ENCODE peak calls at places on chromosomes 5 and 9, in eight cellular contexts. O is aorta; H is RWPE2; J is ovary; S is naive thymus-derived CD4-positive, alpha-beta T cell; E is A549; F is endodermal cell; U is dorsolateral prefrontal cortex. A is an unnamed sample.

GRCh38 chr9:14030350-14030823 is 283.6 kb downstream of the NFIB start:
- DNase-seq in O (no peak), F (no peak), J (peak; percentile 40), S (no peak), U (no peak), H (peak; percentile 71), E (peak; percentile 48), A (no peak)

GRCh38 chr9:127316586-127317383 is 52.2 kb downstream of the GARNL3 start:
- DNase-seq in J (no peak), U (no peak), H (no peak), S (no peak), E (no peak), F (no peak), O (no peak), A (no peak)

GRCh38 chr9:124659099-124659659 is 111.9 kb downstream of the NR6A1 start:
- DNase-seq in S (peak; percentile 31), E (peak; percentile 94), H (peak; percentile 93), F (peak; percentile 84), J (peak; percentile 58), O (peak; percentile 86), U (peak; percentile 52), A (peak; percentile 50)

GRCh38 chr5:158510479-158510878 is 589.2 kb downstream of the EBF1 start:
- DNase-seq in E (no peak), H (no peak), F (no peak), U (no peak), O (no peak), J (no peak), S (no peak), A (no peak)

GRCh38 chr9:5714501-5715401 is 85.8 kb downstream of the RIC1 start:
- DNase-seq in O (no peak), J (no peak), S (no peak), U (no peak), F (no peak), E (peak; percentile 46), H (no peak), A (peak; percentile 3)

GRCh38 chr5:36489505-36489904 is 116.9 kb upstream of the SLC1A3 start:
- DNase-seq in F (no peak), U (no peak), E (no peak), S (no peak), H (no peak), O (no peak), J (no peak), A (no peak)

GRCh38 chr9:135693265-135693664 is 6.0 kb downstream of the SOHLH1 start:
- DNase-seq in J (no peak), U (no peak), O (no peak), H (no peak), F (no peak), S (no peak), E (no peak), A (no peak)

GRCh38 chr5:32842798-32843531 is 131.8 kb downstream of the NPR3 start:
- DNase-seq in F (no peak), O (no peak), H (no peak), U (no peak), S (no peak), E (no peak), J (no peak), A (peak; percentile 60)

GRCh38 chr9:28050046-28050445 is 476.8 kb upstream of the C9orf72 start:
- DNase-seq in O (no peak), S (no peak), U (no peak), H (no peak), J (no peak), F (no peak), E (no peak), A (no peak)

GRCh38 chr5:56159521-56159947 is 73.6 kb downstream of the ANKRD55 start:
- DNase-seq in J (no peak), E (no peak), O (no peak), U (no peak), F (no peak), H (no peak), S (peak; percentile 5), A (no peak)

GRCh38 chr5:169656125-169656990 is 19.3 kb downstream of the DOCK2 start:
- DNase-seq in J (no peak), O (no peak), U (no peak), E (no peak), S (no peak), H (no peak), F (no peak), A (peak; percentile 6)

GRCh38 chr5:80865547-80865946 is 94.6 kb upstream of the RASGRF2 start:
- DNase-seq in S (no peak), O (no peak), E (no peak), U (no peak), J (no peak), F (no peak), H (no peak), A (no peak)

GRCh38 chr5:94362857-94363256 is 255.5 kb downstream of the KIAA0825 start:
- DNase-seq in E (peak; percentile 26), J (no peak), F (no peak), U (no peak), S (no peak), H (no peak), O (no peak), A (peak; percentile 53)

GRCh38 chr5:138402640-138403039 is 36.2 kb upstream of the REEP2 start:
- DNase-seq in E (no peak), F (no peak), S (no peak), U (no peak), H (no peak), J (no peak), O (no peak), A (no peak)

GRCh38 chr5:76642390-76643040 is 19.3 kb upstream of the F2RL2 start:
- DNase-seq in O (no peak), F (no peak), H (no peak), S (no peak), U (no peak), E (no peak), J (no peak), A (no peak)

GRCh38 chr5:53603009-53603687 is 42.7 kb downstream of the NDUFS4 start:
- DNase-seq in H (no peak), O (no peak), S (no peak), J (no peak), F (no peak), E (no peak), U (no peak), A (no peak)

GRCh38 chr9:127769985-127770904 is 8.2 kb downstream of the SH2D3C start:
- DNase-seq in O (no peak), J (peak; percentile 42), U (no peak), H (no peak), E (no peak), S (no peak), F (peak; percentile 74), A (no peak)

GRCh38 chr5:36537729-36538128 is 68.7 kb upstream of the SLC1A3 start:
- DNase-seq in J (no peak), F (no peak), U (no peak), O (no peak), H (no peak), E (no peak), S (no peak), A (no peak)

GRCh38 chr9:110602281-110602680 is 22.7 kb upstream of the SVEP1 start:
- DNase-seq in F (peak; percentile 66), J (no peak), O (no peak), S (no peak), H (no peak), E (no peak), U (no peak), A (no peak)

GRCh38 chr5:88768411-88768810 is 114.6 kb downstream of the MEF2C start:
- DNase-seq in H (no peak), J (no peak), O (no peak), F (no peak), U (no peak), E (no peak), S (no peak), A (no peak)
- H3K27ac ChIP-seq in H (no peak overlapping the region), J (no peak overlapping the region), O (no peak overlapping the region), F (no peak overlapping the region), U (no peak overlapping the region), E (no peak overlapping the region), S (no peak overlapping the region), A (no peak overlapping the region)

DNA sequence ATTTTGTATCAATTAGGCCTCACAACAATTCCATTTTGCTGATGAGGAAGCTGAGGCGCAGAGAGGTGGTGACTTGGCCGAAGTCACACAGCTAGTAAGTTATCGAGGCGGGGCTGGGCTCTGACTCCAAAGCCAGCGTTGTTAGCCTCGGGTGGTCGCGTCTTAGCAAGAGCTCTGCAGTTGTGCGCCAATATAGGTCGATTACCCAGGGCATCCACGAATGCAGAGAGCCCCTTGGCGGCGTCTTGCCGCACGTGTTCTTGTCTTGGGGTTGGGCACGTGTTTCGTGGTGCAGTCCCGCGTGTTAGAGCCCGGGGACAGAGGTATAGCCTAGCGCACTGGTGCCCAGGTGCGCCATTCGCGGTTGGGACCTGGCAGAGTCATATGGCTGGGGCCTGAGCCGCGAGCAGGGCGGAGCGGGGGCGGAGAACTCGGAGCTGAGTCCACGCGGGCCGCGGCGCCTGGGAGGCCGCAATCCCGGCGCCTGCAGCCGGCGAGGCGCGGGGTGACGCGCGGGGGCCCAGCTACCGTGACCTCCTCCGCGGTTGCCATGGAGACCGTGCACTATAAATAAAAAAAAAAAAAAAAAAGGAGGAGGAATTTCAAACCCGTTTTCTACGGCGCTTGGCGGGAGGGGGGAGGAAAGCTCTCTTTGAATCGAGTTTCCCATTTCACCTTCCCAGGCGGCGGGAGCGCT is 62.4 kb downstream of the CXXC5 start:
- DNase-seq in S (peak; percentile 63), E (no peak), J (peak; percentile 66), O (no peak), H (no peak), F (peak; percentile 92), U (peak; percentile 68), A (no peak)
- H3K27ac ChIP-seq in S (peak overlapping the region; percentile 63), E (peak overlapping the region; percentile 87), J (no peak overlapping the region), O (no peak overlapping the region), H (no peak overlapping the region), F (peak overlapping the region; percentile 96), U (peak overlapping the region; percentile 97), A (no peak overlapping the region)

DNA sequence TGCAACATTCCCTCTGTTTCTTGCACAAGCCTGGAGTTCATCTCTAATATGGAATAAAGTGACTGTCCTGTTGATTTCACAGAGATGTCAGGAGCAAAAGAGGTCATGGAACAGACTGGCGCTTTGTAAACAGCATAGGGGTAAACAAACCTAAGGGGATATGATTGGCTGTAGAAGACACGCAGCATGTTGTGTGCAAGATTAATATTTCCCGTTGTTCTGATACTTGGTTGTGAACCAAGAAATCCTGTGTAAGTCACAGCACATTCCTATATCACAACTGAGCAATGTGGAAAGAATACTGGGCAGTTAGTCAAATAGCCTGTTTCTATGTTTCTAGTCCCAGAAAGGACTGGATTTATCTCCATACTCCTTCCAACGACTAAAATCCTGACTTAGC is 3.2 kb downstream of the ADAMTS12 start:
- DNase-seq in O (no peak), S (no peak), E (no peak), H (no peak), F (no peak), J (no peak), U (no peak), A (no peak)
- H3K27ac ChIP-seq in O (no peak overlapping the region), S (no peak overlapping the region), E (no peak overlapping the region), H (no peak overlapping the region), F (no peak overlapping the region), J (no peak overlapping the region), U (no peak overlapping the region), A (no peak overlapping the region)

GRCh38 chr9:37311938-37312730 is 110.4 kb upstream of the GRHPR start:
- DNase-seq in S (no peak), O (no peak), H (no peak), E (no peak), F (no peak), U (no peak), J (no peak), A (no peak)

DNA sequence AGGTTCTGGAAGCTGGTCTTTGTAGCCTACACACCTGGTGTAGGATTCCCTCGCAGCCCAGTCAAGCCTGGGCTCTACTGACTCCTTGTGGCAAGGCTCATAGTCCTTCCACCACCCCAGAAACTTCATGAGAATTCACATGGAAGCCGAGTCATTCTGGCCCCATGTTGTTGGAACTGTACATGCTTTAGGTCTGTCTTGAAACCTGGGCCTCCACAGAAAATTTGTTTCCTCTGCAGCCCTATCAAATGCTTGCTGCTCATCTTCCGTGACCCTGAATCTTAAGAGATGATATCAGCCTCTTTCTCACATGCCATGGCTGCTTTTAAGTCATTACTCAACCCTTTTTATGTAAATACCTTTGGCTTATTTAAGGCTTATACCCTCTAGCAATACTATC is 113.4 kb upstream of the GRHPR start:
- DNase-seq in J (no peak), O (no peak), F (peak; percentile 69), S (no peak), E (peak; percentile 44), U (no peak), H (no peak), A (no peak)
- H3K27ac ChIP-seq in J (no peak overlapping the region), O (no peak overlapping the region), F (no peak overlapping the region), S (no peak overlapping the region), E (peak overlapping the region; percentile 33), U (no peak overlapping the region), H (no peak overlapping the region), A (no peak overlapping the region)